ENCODE peak calls at places on chromosome 3, in eight cellular contexts. One of them, this sample, is unnamed.
A peak's percentile ranks its signal among the peaks of the same experiment; 100 is the strongest.

GRCh38 chr3:127790580-127791183 is 31.6 kb downstream of the MGLL start:
- DNase-seq in neural crest cell: no peak
- DNase-seq in psoas muscle: no peak
- DNase-seq in M059J: no peak
- DNase-seq in kidney glomerular epithelial cell: no peak
- DNase-seq in NCI-H748 treated with DMSO at 0.1 percent for 48 hours: no peak
- DNase-seq in kidney epithelial cell: no peak
- DNase-seq in T follicular helper cell: no peak
- DNase-seq in this sample: no peak

GRCh38 chr3:12929801-12930200 is 88.4 kb upstream of the RPL32 start:
- DNase-seq in neural crest cell: no peak
- DNase-seq in psoas muscle: no peak
- DNase-seq in M059J: no peak
- DNase-seq in kidney glomerular epithelial cell: no peak
- DNase-seq in NCI-H748 treated with DMSO at 0.1 percent for 48 hours: no peak
- DNase-seq in kidney epithelial cell: no peak
- DNase-seq in T follicular helper cell: no peak
- DNase-seq in this sample: no peak

GRCh38 chr3:133595341-133595740 is 21.9 kb downstream of the CDV3 start:
- DNase-seq in neural crest cell: no peak
- DNase-seq in psoas muscle: no peak
- DNase-seq in M059J: peak; percentile 65
- DNase-seq in kidney glomerular epithelial cell: no peak
- DNase-seq in NCI-H748 treated with DMSO at 0.1 percent for 48 hours: no peak
- DNase-seq in kidney epithelial cell: no peak
- DNase-seq in T follicular helper cell: no peak
- DNase-seq in this sample: peak; percentile 72

GRCh38 chr3:136042608-136043221 is 77.2 kb downstream of the PPP2R3A start:
- DNase-seq in neural crest cell: no peak
- DNase-seq in psoas muscle: no peak
- DNase-seq in M059J: peak; percentile 75
- DNase-seq in kidney glomerular epithelial cell: peak; percentile 66
- DNase-seq in NCI-H748 treated with DMSO at 0.1 percent for 48 hours: peak; percentile 29
- DNase-seq in kidney epithelial cell: peak; percentile 7
- DNase-seq in T follicular helper cell: no peak
- DNase-seq in this sample: peak; percentile 82

GRCh38 chr3:129259612-129260477 is 10.4 kb downstream of the COPG1 start:
- DNase-seq in neural crest cell: no peak
- DNase-seq in psoas muscle: no peak
- DNase-seq in M059J: no peak
- DNase-seq in kidney glomerular epithelial cell: no peak
- DNase-seq in NCI-H748 treated with DMSO at 0.1 percent for 48 hours: no peak
- DNase-seq in kidney epithelial cell: no peak
- DNase-seq in T follicular helper cell: no peak
- DNase-seq in this sample: no peak

GRCh38 chr3:47984089-47984759 is 32.0 kb downstream of the MAP4 start:
- DNase-seq in neural crest cell: no peak
- DNase-seq in psoas muscle: no peak
- DNase-seq in M059J: peak; percentile 86
- DNase-seq in kidney glomerular epithelial cell: peak; percentile 13
- DNase-seq in NCI-H748 treated with DMSO at 0.1 percent for 48 hours: no peak
- DNase-seq in kidney epithelial cell: no peak
- DNase-seq in T follicular helper cell: no peak
- DNase-seq in this sample: peak; percentile 83

GRCh38 chr3:158330820-158331219 is 220.9 kb downstream of the RSRC1 start:
- DNase-seq in neural crest cell: no peak
- DNase-seq in psoas muscle: no peak
- DNase-seq in M059J: peak; percentile 36
- DNase-seq in kidney glomerular epithelial cell: peak; percentile 47
- DNase-seq in NCI-H748 treated with DMSO at 0.1 percent for 48 hours: no peak
- DNase-seq in kidney epithelial cell: peak; percentile 44
- DNase-seq in T follicular helper cell: no peak
- DNase-seq in this sample: peak; percentile 45

GRCh38 chr3:53828581-53828980 is 17.6 kb downstream of the CHDH start:
- DNase-seq in neural crest cell: no peak
- DNase-seq in psoas muscle: no peak
- DNase-seq in M059J: no peak
- DNase-seq in kidney glomerular epithelial cell: no peak
- DNase-seq in NCI-H748 treated with DMSO at 0.1 percent for 48 hours: no peak
- DNase-seq in kidney epithelial cell: no peak
- DNase-seq in T follicular helper cell: no peak
- DNase-seq in this sample: no peak

GRCh38 chr3:69510481-69511031 is 124.7 kb upstream of the FRMD4B start:
- DNase-seq in neural crest cell: no peak
- DNase-seq in psoas muscle: no peak
- DNase-seq in M059J: no peak
- DNase-seq in kidney glomerular epithelial cell: no peak
- DNase-seq in NCI-H748 treated with DMSO at 0.1 percent for 48 hours: no peak
- DNase-seq in kidney epithelial cell: no peak
- DNase-seq in T follicular helper cell: no peak
- DNase-seq in this sample: no peak

GRCh38 chr3:133376805-133377204 is 23.1 kb upstream of the BFSP2 start:
- DNase-seq in neural crest cell: no peak
- DNase-seq in psoas muscle: no peak
- DNase-seq in M059J: no peak
- DNase-seq in kidney glomerular epithelial cell: no peak
- DNase-seq in NCI-H748 treated with DMSO at 0.1 percent for 48 hours: no peak
- DNase-seq in kidney epithelial cell: no peak
- DNase-seq in T follicular helper cell: no peak
- DNase-seq in this sample: peak; percentile 33

GRCh38 chr3:131796558-131796957 is 238.3 kb downstream of the CPNE4 start:
- DNase-seq in neural crest cell: no peak
- DNase-seq in psoas muscle: no peak
- DNase-seq in M059J: no peak
- DNase-seq in kidney glomerular epithelial cell: no peak
- DNase-seq in NCI-H748 treated with DMSO at 0.1 percent for 48 hours: no peak
- DNase-seq in kidney epithelial cell: no peak
- DNase-seq in T follicular helper cell: no peak
- DNase-seq in this sample: no peak

GRCh38 chr3:52839268-52839575 is 4.4 kb upstream of the MUSTN1 start:
- DNase-seq in neural crest cell: no peak
- DNase-seq in psoas muscle: no peak
- DNase-seq in M059J: no peak
- DNase-seq in kidney glomerular epithelial cell: no peak
- DNase-seq in NCI-H748 treated with DMSO at 0.1 percent for 48 hours: no peak
- DNase-seq in kidney epithelial cell: no peak
- DNase-seq in T follicular helper cell: no peak
- DNase-seq in this sample: no peak

GRCh38 chr3:181756645-181757044 is 44.9 kb downstream of the SOX2 start:
- DNase-seq in neural crest cell: no peak
- DNase-seq in psoas muscle: no peak
- DNase-seq in M059J: no peak
- DNase-seq in kidney glomerular epithelial cell: no peak
- DNase-seq in NCI-H748 treated with DMSO at 0.1 percent for 48 hours: no peak
- DNase-seq in kidney epithelial cell: no peak
- DNase-seq in T follicular helper cell: no peak
- DNase-seq in this sample: no peak

GRCh38 chr3:64612916-64613526 is 74.8 kb downstream of the ADAMTS9 start:
- DNase-seq in neural crest cell: no peak
- DNase-seq in psoas muscle: no peak
- DNase-seq in M059J: no peak
- DNase-seq in kidney glomerular epithelial cell: no peak
- DNase-seq in NCI-H748 treated with DMSO at 0.1 percent for 48 hours: no peak
- DNase-seq in kidney epithelial cell: no peak
- DNase-seq in T follicular helper cell: no peak
- DNase-seq in this sample: no peak

GRCh38 chr3:21750291-21750690 is 719 bp downstream of the ZNF385D start:
- DNase-seq in neural crest cell: no peak
- DNase-seq in psoas muscle: no peak
- DNase-seq in M059J: peak; percentile 12
- DNase-seq in kidney glomerular epithelial cell: peak; percentile 49
- DNase-seq in NCI-H748 treated with DMSO at 0.1 percent for 48 hours: no peak
- DNase-seq in kidney epithelial cell: no peak
- DNase-seq in T follicular helper cell: no peak
- DNase-seq in this sample: no peak

GRCh38 chr3:36868614-36869436 is 76.0 kb downstream of the TRANK1 start:
- DNase-seq in neural crest cell: peak; percentile 53
- DNase-seq in psoas muscle: no peak
- DNase-seq in M059J: peak; percentile 51
- DNase-seq in kidney glomerular epithelial cell: peak; percentile 32
- DNase-seq in NCI-H748 treated with DMSO at 0.1 percent for 48 hours: peak; percentile 40
- DNase-seq in kidney epithelial cell: peak; percentile 16
- DNase-seq in T follicular helper cell: peak; percentile 22
- DNase-seq in this sample: peak; percentile 64

GRCh38 chr3:197241173-197241572 is 57.2 kb downstream of the DLG1 start:
- DNase-seq in neural crest cell: no peak
- DNase-seq in psoas muscle: no peak
- DNase-seq in M059J: no peak
- DNase-seq in kidney glomerular epithelial cell: no peak
- DNase-seq in NCI-H748 treated with DMSO at 0.1 percent for 48 hours: no peak
- DNase-seq in kidney epithelial cell: no peak
- DNase-seq in T follicular helper cell: no peak
- DNase-seq in this sample: no peak

GRCh38 chr3:166764698-166765318 is 615.3 kb downstream of the ZBBX start:
- DNase-seq in neural crest cell: no peak
- DNase-seq in psoas muscle: no peak
- DNase-seq in M059J: no peak
- DNase-seq in kidney glomerular epithelial cell: no peak
- DNase-seq in NCI-H748 treated with DMSO at 0.1 percent for 48 hours: no peak
- DNase-seq in kidney epithelial cell: no peak
- DNase-seq in T follicular helper cell: no peak
- DNase-seq in this sample: no peak

GRCh38 chr3:194212869-194213320 is 76.9 kb downstream of the HES1 start:
- DNase-seq in neural crest cell: peak; percentile 36
- DNase-seq in psoas muscle: no peak
- DNase-seq in M059J: peak; percentile 88
- DNase-seq in kidney glomerular epithelial cell: no peak
- DNase-seq in NCI-H748 treated with DMSO at 0.1 percent for 48 hours: no peak
- DNase-seq in kidney epithelial cell: no peak
- DNase-seq in T follicular helper cell: no peak
- DNase-seq in this sample: no peak

This sample was measured in ELR.